ENCODE peak calls at places on chromosomes 7 and 10, in six cellular contexts. One of them, this sample, is unnamed. For H3K4me1, the result is how much of the 10 kb centered on the place peaks cover.

GRCh38 chr10:44858988-44859387 is 52.1 kb upstream of the TMEM72 start:
- DNase-seq in esophagus muscularis mucosa: no peak
- DNase-seq in transverse colon: no peak
- DNase-seq in K562: no peak
- DNase-seq in prostate gland: no peak
- DNase-seq in sigmoid colon: no peak
- DNase-seq in this sample: no peak

GRCh38 chr7:158003441-158004122 is 584.0 kb downstream of the PTPRN2 start:
- DNase-seq in esophagus muscularis mucosa: no peak
- DNase-seq in transverse colon: no peak
- DNase-seq in K562: no peak
- DNase-seq in prostate gland: no peak
- DNase-seq in sigmoid colon: no peak
- DNase-seq in this sample: peak

GRCh38 chr10:20156511-20156910 is 340.3 kb downstream of the PLXDC2 start:
- DNase-seq in esophagus muscularis mucosa: no peak
- DNase-seq in transverse colon: no peak
- DNase-seq in K562: no peak
- DNase-seq in prostate gland: no peak
- DNase-seq in sigmoid colon: no peak
- DNase-seq in this sample: no peak

GRCh38 chr7:46839651-46840050 is 742.3 kb downstream of the TNS3 start:
- DNase-seq in esophagus muscularis mucosa: no peak
- DNase-seq in transverse colon: no peak
- DNase-seq in K562: no peak
- DNase-seq in prostate gland: no peak
- DNase-seq in sigmoid colon: no peak
- DNase-seq in this sample: no peak

GRCh38 chr10:60896715-60897114 is 47.3 kb downstream of the RHOBTB1 start:
- DNase-seq in esophagus muscularis mucosa: no peak
- DNase-seq in transverse colon: no peak
- DNase-seq in K562: no peak
- DNase-seq in prostate gland: no peak
- DNase-seq in sigmoid colon: no peak
- DNase-seq in this sample: no peak

GRCh38 chr7:421056-421991 is 98.3 kb downstream of the PDGFA start:
- DNase-seq in esophagus muscularis mucosa: no peak
- DNase-seq in transverse colon: no peak
- DNase-seq in K562: no peak
- DNase-seq in prostate gland: no peak
- DNase-seq in sigmoid colon: no peak
- DNase-seq in this sample: peak

GRCh38 chr10:118204292-118204943 is 137.7 kb downstream of the FAM204A start:
- DNase-seq in esophagus muscularis mucosa: no peak
- DNase-seq in transverse colon: no peak
- DNase-seq in K562: no peak
- DNase-seq in prostate gland: no peak
- DNase-seq in sigmoid colon: no peak
- DNase-seq in this sample: no peak

GRCh38 chr10:97046426-97047072 is 139.2 kb downstream of the SLIT1 start:
- DNase-seq in esophagus muscularis mucosa: no peak
- DNase-seq in transverse colon: no peak
- DNase-seq in K562: no peak
- DNase-seq in prostate gland: no peak
- DNase-seq in sigmoid colon: no peak
- DNase-seq in this sample: no peak

GRCh38 chr7:34277016-34277800 is 371.9 kb downstream of the BMPER start:
- DNase-seq in esophagus muscularis mucosa: no peak
- DNase-seq in transverse colon: no peak
- DNase-seq in K562: no peak
- DNase-seq in prostate gland: no peak
- DNase-seq in sigmoid colon: no peak
- DNase-seq in this sample: no peak

GRCh38 chr10:126469692-126470091 is 81.4 kb upstream of the ADAM12 start:
- DNase-seq in esophagus muscularis mucosa: no peak
- DNase-seq in transverse colon: no peak
- DNase-seq in K562: no peak
- DNase-seq in prostate gland: no peak
- DNase-seq in sigmoid colon: no peak
- DNase-seq in this sample: no peak

GRCh38 chr10:35027567-35027966 is 62.6 kb downstream of the CUL2 start:
- DNase-seq in esophagus muscularis mucosa: no peak
- DNase-seq in transverse colon: no peak
- DNase-seq in K562: no peak
- DNase-seq in prostate gland: no peak
- DNase-seq in sigmoid colon: no peak
- DNase-seq in this sample: no peak

GRCh38 chr7:155405399-155406318 is 52.3 kb upstream of the EN2 start:
- DNase-seq in esophagus muscularis mucosa: no peak
- DNase-seq in transverse colon: no peak
- DNase-seq in K562: peak
- DNase-seq in prostate gland: no peak
- DNase-seq in sigmoid colon: no peak
- DNase-seq in this sample: no peak

GRCh38 chr10:101092742-101093386 is 31.1 kb downstream of the KAZALD1 start:
- DNase-seq in esophagus muscularis mucosa: no peak
- DNase-seq in transverse colon: no peak
- DNase-seq in K562: no peak
- DNase-seq in prostate gland: no peak
- DNase-seq in sigmoid colon: no peak
- DNase-seq in this sample: no peak

GRCh38 chr10:113780681-113781250 is 29.3 kb downstream of the PLEKHS1 start:
- DNase-seq in esophagus muscularis mucosa: no peak
- DNase-seq in transverse colon: no peak
- DNase-seq in K562: no peak
- DNase-seq in prostate gland: no peak
- DNase-seq in sigmoid colon: no peak
- DNase-seq in this sample: no peak

GRCh38 chr10:61438141-61438984 is 14.8 kb downstream of the TMEM26 start:
- DNase-seq in esophagus muscularis mucosa: no peak
- DNase-seq in transverse colon: no peak
- DNase-seq in K562: no peak
- DNase-seq in prostate gland: no peak
- DNase-seq in sigmoid colon: no peak
- DNase-seq in this sample: no peak

GRCh38 chr7:148447221-148447845 is 143.2 kb upstream of the C7orf33 start:
- DNase-seq in esophagus muscularis mucosa: no peak
- DNase-seq in transverse colon: no peak
- DNase-seq in K562: no peak
- DNase-seq in prostate gland: peak
- DNase-seq in sigmoid colon: no peak
- DNase-seq in this sample: no peak

GRCh38 chr7:2661096-2661449 is 26.9 kb upstream of the AMZ1 start:
- DNase-seq in esophagus muscularis mucosa: no peak
- DNase-seq in transverse colon: no peak
- DNase-seq in K562: no peak
- DNase-seq in prostate gland: no peak
- DNase-seq in sigmoid colon: no peak
- DNase-seq in this sample: peak

GRCh38 chr7:114354306-114354705 is 60.3 kb upstream of the FOXP2 start:
- DNase-seq in esophagus muscularis mucosa: no peak
- DNase-seq in transverse colon: no peak
- DNase-seq in K562: no peak
- DNase-seq in prostate gland: no peak
- DNase-seq in sigmoid colon: no peak
- DNase-seq in this sample: no peak

GRCh38 chr10:46992794-46993552 is 81.7 kb downstream of the PTPN20 start:
- DNase-seq in esophagus muscularis mucosa: no peak
- DNase-seq in transverse colon: peak
- DNase-seq in K562: no peak
- DNase-seq in prostate gland: no peak
- DNase-seq in sigmoid colon: peak
- DNase-seq in this sample: no peak

GRCh38 chr10:111079241-111079760 is 2.5 kb downstream of the ADRA2A start:
- DNase-seq in esophagus muscularis mucosa: no peak
- DNase-seq in transverse colon: no peak
- DNase-seq in K562: no peak
- DNase-seq in prostate gland: no peak
- DNase-seq in sigmoid colon: no peak
- DNase-seq in this sample: no peak

GRCh38 chr10:70928140-70928539 is 39.8 kb upstream of the PCBD1 start:
- DNase-seq in esophagus muscularis mucosa: no peak
- DNase-seq in transverse colon: no peak
- DNase-seq in K562: no peak
- DNase-seq in prostate gland: no peak
- DNase-seq in sigmoid colon: no peak
- DNase-seq in this sample: no peak

GRCh38 chr7:13476881-13477444 is 512.5 kb downstream of the ETV1 start:
- DNase-seq in esophagus muscularis mucosa: no peak
- DNase-seq in transverse colon: no peak
- DNase-seq in K562: no peak
- DNase-seq in prostate gland: no peak
- DNase-seq in sigmoid colon: no peak
- DNase-seq in this sample: no peak

GRCh38 chr7:73974948-73975926 is 52.7 kb upstream of the ELN start:
- DNase-seq in esophagus muscularis mucosa: no peak
- DNase-seq in transverse colon: no peak
- DNase-seq in K562: no peak
- DNase-seq in prostate gland: no peak
- DNase-seq in sigmoid colon: no peak
- DNase-seq in this sample: peak

GRCh38 chr10:95303535-95303934 is 12.7 kb upstream of the PDLIM1 start:
- DNase-seq in esophagus muscularis mucosa: no peak
- DNase-seq in transverse colon: no peak
- DNase-seq in K562: peak
- DNase-seq in prostate gland: no peak
- DNase-seq in sigmoid colon: no peak
- DNase-seq in this sample: no peak

GRCh38 chr7:24609570-24609969 is 36.3 kb downstream of the PALS2 start:
- DNase-seq in esophagus muscularis mucosa: no peak
- DNase-seq in transverse colon: no peak
- DNase-seq in K562: no peak
- DNase-seq in prostate gland: no peak
- DNase-seq in sigmoid colon: no peak
- DNase-seq in this sample: no peak

DNA sequence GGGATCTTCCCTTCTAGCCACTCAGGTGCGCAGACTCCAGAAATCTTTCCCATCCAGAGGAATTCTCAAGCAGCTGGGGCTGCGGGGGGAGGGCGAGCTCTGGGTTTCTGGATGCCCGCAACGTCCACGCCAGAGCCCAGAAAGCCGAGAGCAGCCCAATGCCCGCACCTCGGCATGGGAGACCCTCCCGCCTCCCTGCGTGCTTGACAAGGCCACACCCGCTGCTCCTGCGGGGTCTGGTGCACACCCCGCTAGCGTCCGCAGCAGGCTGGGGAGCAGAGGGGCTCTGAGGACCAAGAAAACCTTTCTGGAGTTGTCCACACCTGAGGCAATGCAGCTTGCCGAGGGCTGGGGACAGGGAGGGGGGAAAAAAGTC is 66.2 kb downstream of the SLC29A4 start:
- DNase-seq in esophagus muscularis mucosa: no peak
- DNase-seq in transverse colon: no peak
- DNase-seq in K562: no peak
- DNase-seq in prostate gland: no peak
- DNase-seq in sigmoid colon: no peak
- DNase-seq in this sample: no peak
- TF ChIP-seq POLR2A in esophagus muscularis mucosa: no peak
- TF ChIP-seq POLR2A in transverse colon: no peak
- TF ChIP-seq POLR2A in K562: no peak
- TF ChIP-seq POLR2A in prostate gland: no peak
- TF ChIP-seq POLR2A in sigmoid colon: no peak
- TF ChIP-seq POLR2A in this sample: no peak

GRCh38 chr7:31815796-31816195 is 128.8 kb downstream of the PPP1R17 start:
- DNase-seq in esophagus muscularis mucosa: no peak
- DNase-seq in transverse colon: no peak
- DNase-seq in K562: no peak
- DNase-seq in prostate gland: no peak
- DNase-seq in sigmoid colon: no peak
- DNase-seq in this sample: no peak
- H3K4me1 ChIP-seq in esophagus muscularis mucosa: under half
- H3K4me1 ChIP-seq in transverse colon: under half
- H3K4me1 ChIP-seq in K562: under half
- H3K4me1 ChIP-seq in prostate gland: under half
- H3K4me1 ChIP-seq in sigmoid colon: under half
- H3K4me1 ChIP-seq in this sample: under half

GRCh38 chr7:127651556-127652332 is at the start of gene SND1:
- DNase-seq in esophagus muscularis mucosa: peak
- DNase-seq in transverse colon: peak
- DNase-seq in K562: peak
- DNase-seq in prostate gland: peak
- DNase-seq in sigmoid colon: peak
- DNase-seq in this sample: peak

GRCh38 chr7:127650842-127651555 is 995 bp upstream of the SND1 start:
- DNase-seq in esophagus muscularis mucosa: no peak
- DNase-seq in transverse colon: peak
- DNase-seq in K562: no peak
- DNase-seq in prostate gland: peak
- DNase-seq in sigmoid colon: peak
- DNase-seq in this sample: peak

GRCh38 chr7:127653396-127653795 is 1.4 kb downstream of the SND1 start:
- DNase-seq in esophagus muscularis mucosa: no peak
- DNase-seq in transverse colon: no peak
- DNase-seq in K562: no peak
- DNase-seq in prostate gland: no peak
- DNase-seq in sigmoid colon: no peak
- DNase-seq in this sample: no peak

GRCh38 chr7:127654404-127655392 is 2.7 kb downstream of the SND1 start:
- DNase-seq in esophagus muscularis mucosa: no peak
- DNase-seq in transverse colon: no peak
- DNase-seq in K562: no peak
- DNase-seq in prostate gland: no peak
- DNase-seq in sigmoid colon: no peak
- DNase-seq in this sample: no peak

GRCh38 chr7:127652333-127653248 is 597 bp downstream of the SND1 start:
- DNase-seq in esophagus muscularis mucosa: no peak
- DNase-seq in transverse colon: no peak
- DNase-seq in K562: no peak
- DNase-seq in prostate gland: no peak
- DNase-seq in sigmoid colon: no peak
- DNase-seq in this sample: no peak
- TF ChIP-seq POLR2AphosphoS5 in esophagus muscularis mucosa: no peak
- TF ChIP-seq POLR2AphosphoS5 in transverse colon: no peak
- TF ChIP-seq POLR2AphosphoS5 in K562: peak
- TF ChIP-seq POLR2AphosphoS5 in prostate gland: no peak
- TF ChIP-seq POLR2AphosphoS5 in sigmoid colon: no peak
- TF ChIP-seq POLR2AphosphoS5 in this sample: no peak

DNA sequence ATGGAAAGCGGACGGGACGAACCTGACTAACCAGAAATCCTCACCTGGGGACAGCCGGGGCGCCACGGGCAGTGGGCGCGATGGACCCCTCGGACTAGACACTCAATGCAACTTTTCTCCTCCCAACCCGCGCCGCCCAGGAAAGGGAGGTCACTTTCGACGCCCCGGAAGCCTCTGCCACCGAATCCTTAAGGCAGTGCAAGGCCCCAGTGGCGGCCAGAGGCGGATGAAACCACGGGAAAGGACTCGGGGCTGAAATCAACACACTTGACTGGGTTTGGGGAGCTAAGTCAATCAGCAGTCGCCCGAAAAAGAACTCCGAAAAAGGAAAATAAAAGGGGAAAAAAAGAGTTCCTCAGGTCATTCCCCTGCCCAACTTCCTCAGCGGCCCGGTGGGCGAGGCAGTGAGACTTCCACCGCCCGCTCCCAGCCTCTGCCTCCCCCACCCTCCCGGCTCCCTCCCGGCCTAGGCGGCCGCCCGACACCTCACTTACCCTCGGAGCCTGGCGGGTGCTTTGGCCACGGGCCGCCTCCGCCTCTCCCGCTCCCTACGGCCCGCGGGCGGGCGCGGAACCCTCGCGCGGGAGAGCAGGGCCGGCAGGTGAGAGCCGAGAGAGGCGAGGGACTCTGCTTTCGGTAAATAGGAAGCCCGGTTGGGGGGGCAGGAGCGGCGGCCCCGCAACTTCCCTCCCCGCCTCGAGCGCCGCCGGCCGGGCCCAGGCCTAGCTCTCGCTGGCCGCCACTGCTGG is 547 bp downstream of the WAPL start:
- DNase-seq in esophagus muscularis mucosa: no peak
- DNase-seq in transverse colon: peak
- DNase-seq in K562: peak
- DNase-seq in prostate gland: peak
- DNase-seq in sigmoid colon: peak
- DNase-seq in this sample: peak
- TF ChIP-seq POLR2A in esophagus muscularis mucosa: no peak
- TF ChIP-seq POLR2A in transverse colon: no peak
- TF ChIP-seq POLR2A in K562: no peak
- TF ChIP-seq POLR2A in prostate gland: no peak
- TF ChIP-seq POLR2A in sigmoid colon: no peak
- TF ChIP-seq POLR2A in this sample: no peak